ENCODE peak calls at places on chromosomes 12 and 14, in four cellular contexts. F is stomach, O is cardiac fibroblast, K is HFF-Myc. M is an unnamed sample.

GRCh38 chr12:236445-236844 is 22.5 kb upstream of the SLC6A12 start:
- DNase-seq in O (no peak), K (no peak), F (no peak), M (no peak)

GRCh38 chr12:92696240-92696639 is 6.5 kb upstream of the PLEKHG7 start:
- DNase-seq in K (peak; percentile 4), O (peak; percentile 84), F (no peak), M (no peak)

GRCh38 chr12:2498961-2499500 is 295.7 kb upstream of the FKBP4 start:
- DNase-seq in F (peak; percentile 74), O (no peak), K (no peak), M (no peak)

GRCh38 chr12:109065154-109065852 is 12.9 kb downstream of the USP30 start:
- DNase-seq in O (no peak), K (no peak), F (no peak), M (no peak)

GRCh38 chr12:65278576-65279386 is at the start of gene MSRB3:
- DNase-seq in F (peak; percentile 43), K (peak; percentile 9), O (peak; percentile 85), M (no peak)

GRCh38 chr14:37584211-37585100 is 10.6 kb downstream of the FOXA1 start:
- DNase-seq in K (no peak), F (peak; percentile 61), O (no peak), M (no peak)

GRCh38 chr14:90381999-90382451 is 14.8 kb upstream of the CALM1 start:
- DNase-seq in K (no peak), O (peak; percentile 26), F (peak; percentile 73), M (no peak)

GRCh38 chr12:24681570-24681969 is 267.3 kb downstream of the BCAT1 start:
- DNase-seq in O (no peak), K (no peak), F (no peak), M (no peak)

DNA sequence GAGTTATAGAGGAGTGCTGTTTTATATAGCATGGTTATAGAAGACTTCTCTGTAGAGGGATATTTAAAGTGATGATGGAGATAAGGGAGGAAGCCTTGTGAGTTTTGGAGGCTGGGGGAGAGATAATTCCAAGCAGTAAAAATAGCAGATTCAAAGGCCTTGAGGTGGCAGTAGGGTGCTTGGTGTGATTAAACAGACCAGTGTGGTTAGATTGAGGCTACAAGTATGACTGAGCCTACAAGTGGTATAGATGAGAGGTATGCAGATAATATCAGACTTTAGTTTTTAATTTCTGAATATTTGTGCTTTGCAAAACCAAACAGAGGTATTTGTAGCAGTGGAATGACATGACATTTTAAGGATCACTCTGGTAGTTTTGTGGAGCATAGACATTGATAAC is 20.3 kb downstream of the FANCM start:
- DNase-seq in O (peak; percentile 20), K (no peak), F (no peak), M (no peak)
- TF ChIP-seq CTCF in O (no peak), K (no peak), F (no peak), M (peak; percentile 1)

GRCh38 chr12:77047341-77048202 is 17.8 kb downstream of the E2F7 start:
- DNase-seq in O (peak; percentile 5), F (no peak), K (no peak), M (no peak)
- TF ChIP-seq CTCF in O (no peak), F (no peak), K (no peak), M (no peak)

DNA sequence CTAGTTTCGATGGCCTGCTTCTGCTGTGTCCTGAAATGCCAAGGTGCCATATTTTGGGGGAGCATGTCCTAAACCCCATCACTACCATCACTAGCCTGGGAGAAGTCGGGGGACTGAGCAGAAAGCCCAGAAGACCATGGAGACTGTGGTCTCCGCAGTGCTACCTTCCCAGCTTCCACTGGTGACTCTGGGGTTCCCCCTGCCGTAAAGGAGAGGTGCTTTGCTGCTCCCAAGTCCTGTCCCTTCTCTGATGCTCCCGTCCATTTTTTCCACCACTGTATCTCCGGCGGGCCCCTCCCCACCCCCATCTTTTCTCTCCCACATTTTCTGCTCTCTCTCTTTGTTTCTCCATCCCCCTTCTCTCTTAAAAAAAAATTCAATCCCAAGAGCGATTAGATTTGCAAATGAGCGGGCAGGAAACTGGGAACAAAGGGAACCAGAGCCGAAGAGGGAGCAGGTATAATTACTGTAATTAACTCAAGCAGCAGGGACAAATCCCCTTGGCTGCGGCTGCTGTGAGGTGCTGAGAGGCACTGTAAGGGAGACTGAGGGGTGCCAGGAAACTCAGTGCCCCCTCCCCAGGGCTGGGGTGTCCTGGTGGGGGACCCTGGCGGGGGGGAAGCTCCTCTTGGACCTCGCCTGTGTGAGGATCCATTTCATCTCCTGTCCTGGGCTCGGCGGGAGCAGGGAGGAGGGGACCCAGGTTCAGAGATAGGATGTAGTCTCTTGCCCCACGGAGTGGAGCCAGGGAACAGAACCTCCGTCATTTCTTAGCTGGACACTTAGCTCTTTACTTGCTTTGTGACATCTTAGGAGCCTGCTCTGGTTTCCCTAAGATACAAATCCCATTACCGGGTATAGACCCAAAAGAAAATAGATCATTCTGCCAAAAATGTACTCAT is 140.5 kb upstream of the NRXN3 start:
- DNase-seq in K (no peak), O (no peak), F (no peak), M (no peak)
- TF ChIP-seq CTCF in K (no peak), O (no peak), F (no peak), M (peak; percentile 5)

GRCh38 chr14:31543969-31544799 is 17.0 kb upstream of the NUBPL start:
- DNase-seq in K (no peak), F (no peak), O (peak; percentile 26), M (no peak)
- TF ChIP-seq CTCF in K (peak; percentile 30), F (no peak), O (peak; percentile 34), M (no peak)

DNA sequence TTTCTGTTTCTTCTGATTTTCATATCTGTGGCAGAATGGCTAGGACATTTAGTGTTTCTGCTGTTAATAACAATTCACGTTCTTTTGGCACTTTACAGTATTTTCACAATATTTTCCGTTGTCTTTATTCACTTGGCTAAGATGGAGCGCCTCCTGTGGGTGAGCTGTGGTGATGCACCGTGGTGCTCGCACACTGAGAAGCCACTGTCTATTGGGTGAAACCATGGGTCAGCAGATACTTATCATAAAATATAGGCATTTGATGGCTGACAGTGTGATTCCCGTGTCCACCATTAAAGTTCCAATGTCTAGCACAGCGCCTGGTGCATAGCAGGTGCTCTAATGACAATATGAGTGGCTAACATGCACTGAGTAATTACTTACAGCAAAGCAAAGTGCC is 141.8 kb downstream of the VRK1 start:
- DNase-seq in K (no peak), F (no peak), O (no peak), M (no peak)
- TF ChIP-seq CTCF in K (peak; percentile 25), F (no peak), O (peak; percentile 17), M (peak; percentile 7)

GRCh38 chr12:98678236-98678945 is 33.3 kb downstream of the APAF1 start:
- DNase-seq in F (no peak), K (no peak), O (no peak), M (no peak)
- TF ChIP-seq CTCF in F (no peak), K (no peak), O (no peak), M (no peak)

DNA sequence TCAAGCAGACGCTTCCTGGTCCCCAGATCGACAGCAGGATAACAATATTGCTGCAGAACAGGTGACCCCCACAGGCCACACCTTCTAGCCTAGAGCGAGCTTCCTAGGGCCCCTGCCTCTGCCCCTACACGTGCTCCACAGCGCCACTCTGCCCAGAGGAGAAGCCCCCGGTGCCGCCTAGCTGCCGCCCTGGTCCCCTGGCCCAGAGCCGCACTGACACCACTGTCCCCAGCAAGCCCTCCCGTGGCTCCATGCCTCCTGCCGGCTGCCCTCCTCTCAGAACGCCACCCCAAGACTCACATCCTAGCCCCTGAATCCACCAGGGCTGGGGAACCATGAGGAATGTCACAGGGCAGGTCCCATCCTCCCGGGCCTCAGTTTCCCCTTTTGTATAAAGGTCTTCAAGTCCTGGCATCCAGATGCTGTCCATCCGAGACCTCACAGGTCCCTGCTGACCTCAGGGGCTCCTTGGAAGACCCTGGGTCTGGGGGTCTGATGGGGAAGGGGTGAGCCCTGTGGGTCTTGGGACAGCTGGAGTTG is 31.0 kb downstream of the JAG2 start:
- DNase-seq in F (no peak), K (no peak), O (no peak), M (no peak)
- TF ChIP-seq CTCF in F (no peak), K (no peak), O (no peak), M (no peak)

M was measured in D721Med.